ENCODE peak calls at places on chromosomes 12 and 14, in four cellular contexts. T is WTC11, C is RPMI7951, R is pons. F is an unnamed sample.

GRCh38 chr12:129635003-129635685 is 268.7 kb downstream of the TMEM132D start:
- DNase-seq in T (no peak), C (no peak), R (no peak), F (no peak)

GRCh38 chr12:5796171-5797091 is 148.6 kb downstream of the ANO2 start:
- DNase-seq in R (no peak), C (no peak), T (peak), F (peak)

GRCh38 chr14:24063263-24063836 is 8.0 kb upstream of the CPNE6 start:
- DNase-seq in C (no peak), R (no peak), T (no peak), F (no peak)

GRCh38 chr12:120999191-121000120 is 16.8 kb downstream of the C12orf43 start:
- DNase-seq in T (peak), C (no peak), R (no peak), F (no peak)

GRCh38 chr12:15004401-15004800 is 31.6 kb downstream of the PDE6H start:
- DNase-seq in C (no peak), T (no peak), R (no peak), F (no peak)

GRCh38 chr14:29236848-29237247 is 470.3 kb downstream of the FOXG1 start:
- DNase-seq in T (no peak), R (no peak), C (peak), F (no peak)

GRCh38 chr12:71947645-71948105 is 9.0 kb downstream of the TPH2 start:
- DNase-seq in C (peak), T (peak), R (peak), F (no peak)

GRCh38 chr14:55814873-55815272 is 234.9 kb downstream of the KTN1 start:
- DNase-seq in R (no peak), T (no peak), C (no peak), F (no peak)

GRCh38 chr12:953776-954175 is 4.3 kb upstream of the RAD52 start:
- DNase-seq in R (no peak), T (no peak), C (peak), F (no peak)

GRCh38 chr14:78959674-78960264 is 789.6 kb downstream of the NRXN3 start:
- DNase-seq in C (peak), T (peak), R (peak), F (peak)

GRCh38 chr12:128387811-128388422 is 120.9 kb downstream of the TMEM132C start:
- DNase-seq in R (no peak), C (no peak), T (no peak), F (no peak)

F was measured in naive thymus-derived CD8-positive, alpha-beta T cell.